ENCODE peak calls at places on chromosomes 6 and 20, in eight cellular contexts. D, E, I, Z, C, S, M and F are unnamed samples.
A peak's percentile ranks its signal among the peaks of the same experiment; 100 is the strongest.

GRCh38 chr6:110856296-110856695 is 18.3 kb upstream of the AMD1 start:
- DNase-seq in D (no peak), E (no peak), I (no peak), Z (no peak), C (no peak), S (no peak), M (no peak), F (no peak)

GRCh38 chr6:82415820-82416219 is 52.2 kb downstream of the TPBG start:
- DNase-seq in D (no peak), E (no peak), I (no peak), Z (no peak), C (no peak), S (no peak), M (no peak), F (no peak)

GRCh38 chr6:97240222-97240621 is 42.8 kb downstream of the MMS22L start:
- DNase-seq in D (peak; percentile 90), E (no peak), I (no peak), Z (no peak), C (no peak), S (no peak), M (no peak), F (no peak)

GRCh38 chr6:119215309-119215708 is 134.3 kb downstream of the MAN1A1 start:
- DNase-seq in D (no peak), E (no peak), I (no peak), Z (no peak), C (no peak), S (no peak), M (peak; percentile 68), F (no peak)

GRCh38 chr20:32574296-32575226 is 10.6 kb downstream of the NOL4L start:
- DNase-seq in D (peak; percentile 47), E (no peak), I (no peak), Z (peak; percentile 59), C (no peak), S (no peak), M (no peak), F (no peak)

GRCh38 chr6:158185729-158186456 is 17.7 kb downstream of the GTF2H5 start:
- DNase-seq in D (no peak), E (no peak), I (no peak), Z (no peak), C (no peak), S (no peak), M (no peak), F (no peak)

GRCh38 chr6:169702640-169703246 is 817 bp downstream of the C6orf120 start:
- DNase-seq in D (no peak), E (no peak), I (no peak), Z (peak; percentile 44), C (no peak), S (no peak), M (peak; percentile 36), F (no peak)

GRCh38 chr6:44219053-44219814 is 2.5 kb downstream of the MYMX start:
- DNase-seq in D (peak; percentile 87), E (peak; percentile 93), I (peak; percentile 95), Z (peak; percentile 97), C (peak; percentile 95), S (peak; percentile 78), M (peak; percentile 80), F (no peak)

GRCh38 chr20:47205577-47206123 is 150.8 kb downstream of the ZMYND8 start:
- DNase-seq in D (peak; percentile 64), E (peak; percentile 75), I (peak; percentile 70), Z (peak; percentile 74), C (no peak), S (no peak), M (peak; percentile 78), F (no peak)

GRCh38 chr20:31675828-31676533 is 38.3 kb downstream of the COX4I2 start:
- DNase-seq in D (peak; percentile 57), E (peak; percentile 80), I (no peak), Z (no peak), C (no peak), S (no peak), M (no peak), F (no peak)

GRCh38 chr6:166304106-166304505 is 4.1 kb downstream of the PRR18 start:
- DNase-seq in D (no peak), E (no peak), I (no peak), Z (peak; percentile 45), C (no peak), S (no peak), M (no peak), F (no peak)

GRCh38 chr6:42025066-42025789 is 25.1 kb upstream of the TAF8 start:
- DNase-seq in D (no peak), E (peak; percentile 90), I (no peak), Z (no peak), C (no peak), S (no peak), M (no peak), F (no peak)

GRCh38 chr20:19699132-19699971 is 58.7 kb upstream of the RIN2 start:
- DNase-seq in D (peak; percentile 75), E (no peak), I (no peak), Z (no peak), C (no peak), S (no peak), M (no peak), F (no peak)

GRCh38 chr20:51412333-51412761 is 130.2 kb downstream of the NFATC2 start:
- DNase-seq in D (peak; percentile 69), E (no peak), I (peak; percentile 76), Z (no peak), C (no peak), S (no peak), M (no peak), F (no peak)

GRCh38 chr6:3402310-3403243 is 54.3 kb downstream of the SLC22A23 start:
- DNase-seq in D (no peak), E (no peak), I (peak; percentile 50), Z (no peak), C (no peak), S (no peak), M (no peak), F (no peak)
- TF ChIP-seq POLR2AphosphoS5 in D (no peak), E (no peak), I (no peak), Z (no peak), C (no peak), S (no peak), M (no peak), F (no peak)

GRCh38 chr20:17314262-17314661 is 87.4 kb downstream of the PCSK2 start:
- DNase-seq in D (no peak), E (no peak), I (no peak), Z (no peak), C (no peak), S (no peak), M (no peak), F (no peak)
- H3K4me3 ChIP-seq in D (no peak overlapping the region), E (no peak overlapping the region), I (no peak overlapping the region), Z (no peak overlapping the region), C (no peak overlapping the region), S (no peak overlapping the region), M (no peak overlapping the region), F (no peak overlapping the region)

GRCh38 chr6:14178083-14178445 is 60.5 kb downstream of the CD83 start:
- DNase-seq in D (no peak), E (no peak), I (no peak), Z (peak; percentile 24), C (no peak), S (no peak), M (no peak), F (no peak)

GRCh38 chr6:14177413-14178082 is 60.0 kb downstream of the CD83 start:
- DNase-seq in D (no peak), E (no peak), I (no peak), Z (no peak), C (no peak), S (no peak), M (no peak), F (no peak)

GRCh38 chr6:14187408-14187807 is 69.8 kb downstream of the CD83 start:
- DNase-seq in D (no peak), E (no peak), I (no peak), Z (no peak), C (no peak), S (no peak), M (no peak), F (no peak)

GRCh38 chr6:14180609-14181008 is 63.0 kb downstream of the CD83 start:
- DNase-seq in D (no peak), E (no peak), I (no peak), Z (no peak), C (no peak), S (no peak), M (no peak), F (no peak)

GRCh38 chr6:14182916-14183315 is 65.3 kb downstream of the CD83 start:
- DNase-seq in D (no peak), E (no peak), I (no peak), Z (no peak), C (no peak), S (no peak), M (no peak), F (no peak)
- TF ChIP-seq CTCF in D (no peak), E (no peak), I (no peak), Z (no peak), C (no peak), S (no peak), M (no peak), F (no peak)

GRCh38 chr20:37309941-37310590 is 20.6 kb downstream of the MANBAL start:
- DNase-seq in D (no peak), E (no peak), I (peak; percentile 71), Z (no peak), C (no peak), S (peak; percentile 70), M (no peak), F (no peak)

GRCh38 chr20:37309290-37309689 is 19.8 kb downstream of the MANBAL start:
- DNase-seq in D (no peak), E (no peak), I (peak; percentile 39), Z (no peak), C (no peak), S (no peak), M (no peak), F (no peak)

GRCh38 chr20:37305839-37306238 is 16.4 kb downstream of the MANBAL start:
- DNase-seq in D (no peak), E (no peak), I (peak; percentile 42), Z (no peak), C (no peak), S (no peak), M (no peak), F (no peak)

GRCh38 chr20:37310951-37311350 is 21.5 kb downstream of the MANBAL start:
- DNase-seq in D (no peak), E (no peak), I (peak; percentile 63), Z (no peak), C (no peak), S (no peak), M (no peak), F (no peak)

DNA sequence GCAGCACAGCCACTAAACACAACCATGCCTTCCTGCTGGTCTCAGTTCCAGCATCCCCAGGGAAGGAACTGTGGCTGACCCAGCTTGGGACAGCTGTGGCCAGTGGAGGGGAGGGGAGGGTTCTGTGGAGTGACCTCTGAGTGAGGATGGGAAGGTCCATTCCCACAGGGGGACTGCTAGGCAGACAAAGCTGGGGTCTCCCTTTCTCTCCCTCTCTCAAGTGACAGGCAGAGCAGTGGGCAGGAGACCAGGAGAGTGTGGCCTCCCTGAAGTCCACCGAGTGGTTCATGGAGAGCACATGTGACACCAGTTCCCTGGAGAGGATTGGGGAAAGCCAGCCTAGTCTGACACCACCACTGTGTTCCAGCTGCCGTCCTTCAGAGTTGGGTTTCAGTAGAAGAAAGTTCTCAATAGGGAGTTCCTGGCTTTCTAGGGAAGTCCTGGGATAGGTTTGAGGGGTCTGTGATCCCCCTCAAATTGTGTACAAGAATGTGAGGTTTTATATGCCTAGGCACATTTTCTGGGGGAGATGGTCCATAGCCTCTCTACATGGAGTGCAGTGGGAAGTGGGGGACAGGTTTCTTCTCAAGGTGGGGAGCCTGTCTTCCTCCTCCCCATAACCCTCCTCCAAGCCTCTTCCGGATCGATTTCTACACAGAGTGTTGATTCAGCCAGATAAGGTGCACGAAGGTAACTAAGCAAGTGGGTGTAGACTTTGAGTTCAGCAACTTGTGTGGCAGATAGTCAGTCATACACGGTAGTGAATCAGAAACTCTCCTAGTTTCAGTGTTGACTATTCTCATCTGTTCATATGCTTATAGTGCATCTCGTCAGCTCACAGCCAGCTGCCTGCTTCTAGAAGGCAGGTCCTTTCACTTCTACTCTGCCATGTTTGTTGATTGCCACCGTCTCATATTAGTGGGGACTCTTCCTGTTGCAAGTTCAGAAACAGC is 18.9 kb downstream of the MANBAL start:
- DNase-seq in D (no peak), E (no peak), I (peak; percentile 37), Z (no peak), C (no peak), S (no peak), M (no peak), F (no peak)
- TF ChIP-seq POLR2AphosphoS5 in D (no peak), E (no peak), I (no peak), Z (no peak), C (no peak), S (no peak), M (no peak), F (no peak)